ENCODE peak calls at places on chromosomes 4 and X, in seven cellular contexts. K, L, Q, J, T, M and S are unnamed samples.

GRCh38 chrX:25544641-25545040 is 528.9 kb upstream of the ARX start:
- DNase-seq in K (no peak), L (no peak), Q (no peak), J (peak), T (no peak), M (no peak), S (no peak)

GRCh38 chr4:41549469-41549868 is 11.5 kb downstream of the LIMCH1 start:
- DNase-seq in K (no peak), L (no peak), Q (no peak), J (no peak), T (no peak), M (no peak), S (no peak)

GRCh38 chr4:186132577-186133277 is 28.2 kb downstream of the FAM149A start:
- DNase-seq in K (peak), L (no peak), Q (no peak), J (peak), T (peak), M (no peak), S (no peak)

GRCh38 chr4:176099314-176099713 is 33.7 kb downstream of the WDR17 start:
- DNase-seq in K (no peak), L (no peak), Q (no peak), J (no peak), T (no peak), M (no peak), S (no peak)

GRCh38 chr4:2177443-2178093 is 64.4 kb downstream of the HAUS3 start:
- DNase-seq in K (peak), L (no peak), Q (no peak), J (peak), T (no peak), M (no peak), S (no peak)

GRCh38 chrX:49227726-49228125 is 5.4 kb downstream of the CACNA1F start:
- DNase-seq in K (no peak), L (no peak), Q (no peak), J (no peak), T (no peak), M (no peak), S (no peak)

GRCh38 chr4:154465085-154465484 is 26.5 kb downstream of the DCHS2 start:
- DNase-seq in K (peak), L (no peak), Q (no peak), J (no peak), T (no peak), M (no peak), S (no peak)

GRCh38 chrX:54920610-54921426 is at the start of gene TRO:
- DNase-seq in K (no peak), L (no peak), Q (no peak), J (no peak), T (peak), M (no peak), S (no peak)

GRCh38 chr4:155353923-155354540 is 22.7 kb downstream of the MAP9 start:
- DNase-seq in K (peak), L (no peak), Q (peak), J (peak), T (peak), M (no peak), S (peak)

GRCh38 chr4:6362243-6362885 is 92.7 kb downstream of the WFS1 start:
- DNase-seq in K (peak), L (no peak), Q (no peak), J (no peak), T (no peak), M (no peak), S (no peak)

GRCh38 chr4:8247047-8247930 is 22.3 kb upstream of the HTRA3 start:
- DNase-seq in K (no peak), L (no peak), Q (no peak), J (peak), T (no peak), M (no peak), S (peak)

GRCh38 chrX:18548996-18549395 is 122.9 kb downstream of the RS1 start:
- DNase-seq in K (peak), L (no peak), Q (no peak), J (no peak), T (no peak), M (no peak), S (no peak)

GRCh38 chr4:1413221-1413663 is 7.0 kb upstream of the NKX1-1 start:
- DNase-seq in K (no peak), L (no peak), Q (no peak), J (no peak), T (no peak), M (no peak), S (no peak)

GRCh38 chr4:34181891-34182290 is 2062.4 kb downstream of the ARAP2 start:
- DNase-seq in K (peak), L (no peak), Q (no peak), J (peak), T (no peak), M (no peak), S (no peak)

GRCh38 chr4:5686338-5686737 is 22.0 kb downstream of the EVC2 start:
- DNase-seq in K (no peak), L (no peak), Q (no peak), J (no peak), T (no peak), M (no peak), S (no peak)

GRCh38 chr4:10100734-10101216 is 15.8 kb downstream of the WDR1 start:
- DNase-seq in K (no peak), L (no peak), Q (no peak), J (no peak), T (no peak), M (no peak), S (peak)